ENCODE peak calls at places on chromosomes 13 and 19, in eight cellular contexts. T is NCI-H2029, P is activated T-cell treated with anti-CD3 and anti-CD28 coated beads for 1 hour, D is foreskin fibroblast, X is 8988T, Y is MG63, V is AG08396, B is NCI-H524. O is an unnamed sample.

GRCh38 chr13:59531571-59532091 is 632.1 kb downstream of the DIAPH3 start:
- DNase-seq in T (no peak), P (peak; percentile 1), D (peak; percentile 31), X (no peak), Y (peak; percentile 59), V (peak; percentile 28), B (no peak), O (peak; percentile 11)

GRCh38 chr13:25901460-25902376 is 150.1 kb downstream of the SHISA2 start:
- DNase-seq in T (peak; percentile 4), P (no peak), D (no peak), X (no peak), Y (peak; percentile 61), V (no peak), B (no peak), O (peak; percentile 82)

GRCh38 chr19:55253842-55254624 is 4.8 kb downstream of the PPP6R1 start:
- DNase-seq in T (peak; percentile 33), P (peak; percentile 48), D (no peak), X (no peak), Y (no peak), V (no peak), B (no peak), O (peak; percentile 73)

GRCh38 chr19:7912144-7912696 is 2.4 kb upstream of the TGFBR3L start:
- DNase-seq in T (no peak), P (no peak), D (no peak), X (no peak), Y (no peak), V (no peak), B (no peak), O (no peak)

GRCh38 chr13:53272873-53273272 is 244.3 kb downstream of the OLFM4 start:
- DNase-seq in T (no peak), P (no peak), D (no peak), X (no peak), Y (no peak), V (no peak), B (no peak), O (no peak)

GRCh38 chr13:94239135-94239534 is 240.3 kb downstream of the DCT start:
- DNase-seq in T (no peak), P (no peak), D (peak; percentile 76), X (no peak), Y (no peak), V (peak; percentile 35), B (no peak), O (no peak)

GRCh38 chr13:34748078-34748477 is 194.0 kb upstream of the NBEA start:
- DNase-seq in T (peak; percentile 71), P (no peak), D (no peak), X (no peak), Y (peak; percentile 49), V (no peak), B (no peak), O (no peak)

GRCh38 chr19:43422689-43423066 is 8.0 kb downstream of the TEX101 start:
- DNase-seq in T (no peak), P (no peak), D (no peak), X (no peak), Y (no peak), V (no peak), B (no peak), O (no peak)

GRCh38 chr19:46660601-46661019 is 372 bp downstream of the DACT3 start:
- DNase-seq in T (no peak), P (no peak), D (no peak), X (no peak), Y (no peak), V (no peak), B (peak; percentile 30), O (peak; percentile 12)

GRCh38 chr19:42178791-42179500 is 38.5 kb downstream of the DEDD2 start:
- DNase-seq in T (no peak), P (no peak), D (no peak), X (no peak), Y (no peak), V (no peak), B (peak; percentile 58), O (no peak)

GRCh38 chr13:40589285-40590109 is 76.9 kb downstream of the FOXO1 start:
- DNase-seq in T (no peak), P (no peak), D (peak; percentile 67), X (no peak), Y (peak; percentile 39), V (peak; percentile 40), B (peak; percentile 68), O (no peak)

GRCh38 chr19:35295792-35296462 is 4.0 kb downstream of the MAG start:
- DNase-seq in T (no peak), P (peak; percentile 23), D (no peak), X (no peak), Y (no peak), V (no peak), B (no peak), O (peak; percentile 45)

GRCh38 chr13:30868806-30869470 is 37.1 kb upstream of the MEDAG start:
- DNase-seq in T (no peak), P (no peak), D (no peak), X (no peak), Y (peak; percentile 72), V (no peak), B (no peak), O (no peak)

GRCh38 chr13:44229371-44230030 is 144.1 kb upstream of the SERP2 start:
- DNase-seq in T (no peak), P (no peak), D (no peak), X (no peak), Y (no peak), V (no peak), B (no peak), O (no peak)

GRCh38 chr13:70310720-70311119 is 202.5 kb upstream of the KLHL1 start:
- DNase-seq in T (no peak), P (no peak), D (no peak), X (peak; percentile 4), Y (no peak), V (no peak), B (peak; percentile 78), O (no peak)

GRCh38 chr13:107117327-107118012 is 549.5 kb upstream of the ARGLU1 start:
- DNase-seq in T (no peak), P (no peak), D (no peak), X (no peak), Y (no peak), V (peak; percentile 13), B (peak; percentile 75), O (no peak)

GRCh38 chr19:12899891-12900518 is 9.0 kb downstream of the GCDH start:
- DNase-seq in T (no peak), P (no peak), D (no peak), X (no peak), Y (no peak), V (no peak), B (no peak), O (no peak)

GRCh38 chr13:76632388-76633044 is 253.7 kb downstream of the KCTD12 start:
- DNase-seq in T (no peak), P (no peak), D (no peak), X (no peak), Y (no peak), V (no peak), B (no peak), O (no peak)

GRCh38 chr13:106440846-106441245 is 94.6 kb downstream of the EFNB2 start:
- DNase-seq in T (no peak), P (no peak), D (no peak), X (no peak), Y (no peak), V (no peak), B (no peak), O (no peak)

GRCh38 chr19:47239152-47239551 is 8.2 kb upstream of the BBC3 start:
- DNase-seq in T (no peak), P (no peak), D (no peak), X (no peak), Y (no peak), V (no peak), B (peak; percentile 57), O (no peak)

GRCh38 chr19:30783212-30783611 is 411.0 kb downstream of the ZNF536 start:
- DNase-seq in T (no peak), P (no peak), D (no peak), X (no peak), Y (no peak), V (no peak), B (no peak), O (no peak)

GRCh38 chr19:45251452-45252354 is 632 bp downstream of the MARK4 start:
- DNase-seq in T (no peak), P (no peak), D (no peak), X (no peak), Y (peak; percentile 35), V (peak; percentile 71), B (no peak), O (no peak)

GRCh38 chr19:2342656-2343288 is 14.3 kb downstream of the SPPL2B start:
- DNase-seq in T (no peak), P (no peak), D (no peak), X (no peak), Y (no peak), V (no peak), B (no peak), O (no peak)

GRCh38 chr13:51758691-51759090 is 45.3 kb downstream of the DHRS12 start:
- DNase-seq in T (no peak), P (no peak), D (no peak), X (no peak), Y (no peak), V (no peak), B (no peak), O (no peak)

GRCh38 chr19:11382898-11383705 is 1.0 kb downstream of the EPOR start:
- DNase-seq in T (peak; percentile 67), P (peak; percentile 19), D (peak; percentile 18), X (no peak), Y (peak; percentile 35), V (peak; percentile 68), B (peak; percentile 30), O (peak; percentile 28)

GRCh38 chr19:37926255-37926654 is 19.2 kb downstream of the SIPA1L3 start:
- DNase-seq in T (no peak), P (no peak), D (no peak), X (no peak), Y (no peak), V (no peak), B (no peak), O (no peak)

GRCh38 chr19:46717034-46717715 is at the start of gene PRKD2:
- DNase-seq in T (peak; percentile 56), P (peak; percentile 86), D (peak; percentile 72), X (peak; percentile 82), Y (peak; percentile 90), V (peak; percentile 96), B (peak; percentile 41), O (peak; percentile 77)

GRCh38 chr13:51419015-51419636 is 33.7 kb downstream of the INTS6 start:
- DNase-seq in T (no peak), P (no peak), D (no peak), X (no peak), Y (no peak), V (no peak), B (no peak), O (no peak)

GRCh38 chr13:48094404-48094780 is 512 bp downstream of the MED4 start:
- DNase-seq in T (no peak), P (no peak), D (no peak), X (no peak), Y (no peak), V (no peak), B (no peak), O (no peak)

GRCh38 chr19:55246462-55247451 is 12.1 kb downstream of the PPP6R1 start:
- DNase-seq in T (no peak), P (no peak), D (no peak), X (no peak), Y (no peak), V (no peak), B (no peak), O (no peak)

GRCh38 chr19:37334179-37335071 is 36.5 kb upstream of the ZNF527 start:
- DNase-seq in T (peak; percentile 94), P (peak; percentile 77), D (peak; percentile 81), X (peak; percentile 95), Y (peak; percentile 83), V (peak; percentile 90), B (peak; percentile 24), O (peak; percentile 89)

GRCh38 chr19:48836089-48837017 is at the start of gene HSD17B14:
- DNase-seq in T (no peak), P (no peak), D (peak; percentile 17), X (no peak), Y (no peak), V (no peak), B (peak; percentile 66), O (no peak)